ENCODE peak calls at places on chromosomes 13 and 19, in five cellular contexts. V, N, D, H and E are unnamed samples.

GRCh38 chr19:17358395-17358794 is 18.7 kb downstream of the PLVAP start:
- DNase-seq in N (no peak), V (peak), H (no peak), D (no peak), E (no peak)

GRCh38 chr19:41521860-41522555 is 54.0 kb upstream of the CEACAM21 start:
- DNase-seq in V (no peak), N (no peak), H (no peak), D (no peak), E (no peak)

GRCh38 chr13:99269627-99270252 is 11.6 kb upstream of the GPR18 start:
- DNase-seq in H (no peak), N (no peak), V (peak), D (peak), E (no peak)

GRCh38 chr19:4051175-4052101 is 15.3 kb downstream of the ZBTB7A start:
- DNase-seq in D (no peak), V (peak), N (no peak), H (no peak), E (peak)

GRCh38 chr13:59144700-59145099 is 1019.0 kb downstream of the DIAPH3 start:
- DNase-seq in V (no peak), D (no peak), N (no peak), H (no peak), E (no peak)

GRCh38 chr19:34191355-34191962 is 19.2 kb downstream of the LSM14A start:
- DNase-seq in H (no peak), V (no peak), D (no peak), N (no peak), E (no peak)

GRCh38 chr13:27259831-27260230 is 8.5 kb downstream of the RPL21 start:
- DNase-seq in H (no peak), N (no peak), D (no peak), V (no peak), E (no peak)

GRCh38 chr19:18194554-18195238 is 1.7 kb downstream of the MPV17L2 start:
- DNase-seq in D (no peak), N (no peak), H (no peak), V (no peak), E (peak)

GRCh38 chr19:2240881-2241760 is 4.5 kb downstream of the SF3A2 start:
- DNase-seq in V (no peak), N (no peak), H (no peak), D (no peak), E (peak)

GRCh38 chr19:39032164-39032918 is at the start of gene FBXO27:
- DNase-seq in D (no peak), V (no peak), N (no peak), H (peak), E (peak)

GRCh38 chr13:27927444-27928352 is 7.9 kb downstream of the PDX1 start:
- DNase-seq in H (no peak), D (no peak), V (no peak), N (no peak), E (no peak)

GRCh38 chr13:99224019-99224418 is 23.4 kb downstream of the UBAC2 start:
- DNase-seq in H (no peak), D (no peak), V (no peak), N (no peak), E (no peak)

GRCh38 chr13:92896842-92897241 is 329.8 kb upstream of the GPC6 start:
- DNase-seq in V (peak), N (no peak), H (no peak), D (no peak), E (no peak)

GRCh38 chr13:59263531-59263930 is 900.2 kb downstream of the DIAPH3 start:
- DNase-seq in N (no peak), H (no peak), D (no peak), V (no peak), E (no peak)

GRCh38 chr19:5264453-5264852 is 76.2 kb downstream of the PTPRS start:
- DNase-seq in H (no peak), V (no peak), D (no peak), N (no peak), E (no peak)

GRCh38 chr19:4909172-4909896 is at the start of gene UHRF1:
- DNase-seq in V (peak), N (no peak), H (no peak), D (no peak), E (no peak)

GRCh38 chr13:93262729-93263128 is 36.1 kb downstream of the GPC6 start:
- DNase-seq in V (peak), H (no peak), D (no peak), N (no peak), E (no peak)

GRCh38 chr13:33744589-33745369 is 73.2 kb upstream of the RFC3 start:
- DNase-seq in N (no peak), H (no peak), V (peak), D (no peak), E (no peak)

GRCh38 chr19:4889034-4889825 is 13.5 kb downstream of the ARRDC5 start:
- DNase-seq in N (no peak), D (no peak), V (peak), H (no peak), E (no peak)